ENCODE peak calls at places on chromosomes 1 and 21, in four cellular contexts. I, L, R and T are unnamed samples.

GRCh38 chr1:156308078-156308477 is 9.0 kb upstream of the VHLL start:
- DNase-seq in I (no peak), L (no peak), R (no peak), T (no peak)

GRCh38 chr1:171424494-171424893 is 60.8 kb upstream of the PRRC2C start:
- DNase-seq in I (no peak), L (no peak), R (no peak), T (no peak)

GRCh38 chr1:201309420-201309819 is 26.1 kb downstream of the PKP1 start:
- DNase-seq in I (peak; percentile 67), L (no peak), R (no peak), T (peak; percentile 89)

GRCh38 chr21:42844411-42845113 is 34.8 kb downstream of the WDR4 start:
- DNase-seq in I (no peak), L (no peak), R (peak; percentile 20), T (peak; percentile 42)

GRCh38 chr1:183270541-183271141 is 84.6 kb downstream of the LAMC2 start:
- DNase-seq in I (no peak), L (no peak), R (no peak), T (no peak)

GRCh38 chr1:205488074-205488723 is 16.3 kb upstream of the CDK18 start:
- DNase-seq in I (peak; percentile 88), L (peak; percentile 13), R (peak; percentile 62), T (peak; percentile 78)

GRCh38 chr1:46653405-46653853 is 14.7 kb downstream of the ATPAF1 start:
- DNase-seq in I (no peak), L (no peak), R (no peak), T (no peak)

GRCh38 chr1:37721565-37721964 is 29.2 kb downstream of the CDCA8 start:
- DNase-seq in I (no peak), L (no peak), R (no peak), T (no peak)

GRCh38 chr1:228016653-228017355 is 10.0 kb downstream of the WNT3A start:
- DNase-seq in I (no peak), L (no peak), R (no peak), T (peak; percentile 36)

GRCh38 chr1:20255666-20256065 is 35.0 kb upstream of the VWA5B1 start:
- DNase-seq in I (no peak), L (no peak), R (no peak), T (no peak)

GRCh38 chr1:18413906-18414305 is 66.8 kb upstream of the KLHDC7A start:
- DNase-seq in I (no peak), L (no peak), R (no peak), T (no peak)

GRCh38 chr1:110634455-110635281 is 28.5 kb upstream of the KCNA2 start:
- DNase-seq in I (no peak), L (peak; percentile 40), R (peak; percentile 81), T (peak; percentile 74)

GRCh38 chr1:30514137-30514654 is 209.2 kb downstream of the MATN1 start:
- DNase-seq in I (no peak), L (no peak), R (no peak), T (no peak)

GRCh38 chr1:3119748-3120524 is 50.9 kb downstream of the PRDM16 start:
- DNase-seq in I (no peak), L (no peak), R (no peak), T (no peak)

GRCh38 chr1:93692983-93693591 is 11.4 kb upstream of the BCAR3 start:
- DNase-seq in I (no peak), L (no peak), R (no peak), T (no peak)

GRCh38 chr1:2004867-2005266 is 1.3 kb upstream of the CFAP74 start:
- DNase-seq in I (no peak), L (no peak), R (no peak), T (no peak)
- H3K27ac ChIP-seq in I (no peak overlapping the region), L (no peak overlapping the region), R (no peak overlapping the region), T (no peak overlapping the region)

GRCh38 chr1:6113116-6113515 is 67.0 kb downstream of the CHD5 start:
- DNase-seq in I (no peak), L (no peak), R (no peak), T (no peak)
- H3K27ac ChIP-seq in I (no peak overlapping the region), L (no peak overlapping the region), R (no peak overlapping the region), T (no peak overlapping the region)

DNA sequence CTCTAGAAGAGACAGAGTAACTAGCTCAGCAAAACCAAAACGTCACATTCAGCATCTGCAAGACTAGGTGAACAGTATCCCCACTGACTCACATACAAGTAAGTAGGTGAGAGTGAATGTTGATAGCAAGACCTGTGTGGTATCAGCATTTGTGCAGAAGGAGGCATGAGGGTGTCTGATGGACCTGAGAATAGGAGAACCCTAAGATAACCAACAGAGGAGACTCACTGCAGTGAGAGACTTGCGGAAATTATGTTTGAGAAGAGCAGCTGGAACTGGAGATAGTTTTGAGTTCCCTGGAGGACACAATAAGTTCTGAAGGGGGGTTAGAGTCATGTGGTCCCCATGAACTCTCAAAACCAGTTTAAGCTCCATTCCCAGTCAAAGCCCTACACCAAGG is 59.1 kb downstream of the DYRK1A start:
- DNase-seq in I (no peak), L (no peak), R (no peak), T (no peak)
- H3K27ac ChIP-seq in I (peak overlapping the region; percentile 16), L (no peak overlapping the region), R (no peak overlapping the region), T (no peak overlapping the region)

GRCh38 chr21:45969921-45970673 is 11.5 kb upstream of the COL6A1 start:
- DNase-seq in I (no peak), L (no peak), R (peak; percentile 55), T (no peak)
- H3K27ac ChIP-seq in I (no peak overlapping the region), L (no peak overlapping the region), R (peak overlapping the region; percentile 94), T (no peak overlapping the region)

DNA sequence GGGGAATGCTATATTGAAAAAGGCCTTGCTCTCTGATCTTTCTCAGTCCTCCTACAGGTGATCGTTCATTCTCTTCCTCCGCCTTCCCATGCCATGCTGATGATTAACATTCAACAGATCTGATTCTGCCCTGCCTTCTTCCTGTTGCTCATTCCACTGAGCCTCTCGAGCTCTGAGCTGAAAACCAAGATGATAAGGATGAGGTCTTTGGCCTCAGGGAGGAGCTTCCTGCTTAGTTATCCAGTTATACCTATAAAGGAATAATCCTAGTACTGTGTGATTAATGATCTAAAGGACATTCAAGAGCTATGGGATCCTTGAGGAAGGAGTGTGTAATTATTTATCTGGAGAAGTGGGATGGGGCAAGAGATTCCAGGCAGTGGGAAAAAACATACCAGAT is 25.2 kb upstream of the MAP3K7CL start:
- DNase-seq in I (no peak), L (no peak), R (no peak), T (peak; percentile 74)
- H3K27ac ChIP-seq in I (no peak overlapping the region), L (no peak overlapping the region), R (no peak overlapping the region), T (peak overlapping the region; percentile 73)

GRCh38 chr1:64522740-64523139 is 52.8 kb downstream of the CACHD1 start:
- DNase-seq in I (no peak), L (no peak), R (no peak), T (no peak)

GRCh38 chr1:64524614-64525013 is 54.7 kb downstream of the CACHD1 start:
- DNase-seq in I (no peak), L (no peak), R (no peak), T (no peak)

GRCh38 chr1:64525116-64525686 is 55.3 kb downstream of the CACHD1 start:
- DNase-seq in I (no peak), L (no peak), R (no peak), T (no peak)

GRCh38 chr1:64526312-64526711 is 56.4 kb downstream of the CACHD1 start:
- DNase-seq in I (no peak), L (no peak), R (no peak), T (no peak)

GRCh38 chr1:64523938-64524337 is 54.0 kb downstream of the CACHD1 start:
- DNase-seq in I (no peak), L (no peak), R (no peak), T (no peak)
- H3K27ac ChIP-seq in I (no peak overlapping the region), L (no peak overlapping the region), R (no peak overlapping the region), T (no peak overlapping the region)

DNA sequence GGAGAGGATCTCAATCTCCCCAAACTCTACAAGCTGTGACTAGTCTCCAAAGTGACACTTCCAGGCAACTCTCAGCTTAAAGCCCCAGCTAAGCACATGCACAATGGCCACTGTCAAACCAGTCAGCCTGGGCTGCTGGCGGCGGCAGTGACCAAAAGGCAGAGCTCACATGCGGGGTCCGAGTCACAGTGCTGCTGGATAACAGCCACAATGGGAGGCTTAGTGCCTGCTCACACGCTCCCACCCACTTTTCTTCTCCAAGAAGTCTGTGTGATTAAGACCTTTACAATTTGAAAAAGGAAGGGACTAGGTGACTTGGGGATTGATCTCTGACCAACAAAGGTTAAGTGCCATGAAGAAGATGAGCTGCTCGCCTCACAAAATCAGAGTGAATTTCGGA is 16.8 kb downstream of the RIPK4 start:
- DNase-seq in I (no peak), L (no peak), R (no peak), T (peak; percentile 40)
- H3K27ac ChIP-seq in I (no peak overlapping the region), L (no peak overlapping the region), R (no peak overlapping the region), T (no peak overlapping the region)

GRCh38 chr1:13732971-13733667 is 33.1 kb downstream of the PRDM2 start:
- DNase-seq in I (no peak), L (no peak), R (no peak), T (no peak)
- H3K27ac ChIP-seq in I (no peak overlapping the region), L (peak overlapping the region; percentile 87), R (peak overlapping the region; percentile 6), T (peak overlapping the region; percentile 80)

GRCh38 chr1:164855930-164856329 is 296.9 kb downstream of the PBX1 start:
- DNase-seq in I (no peak), L (no peak), R (no peak), T (no peak)

GRCh38 chr1:164858233-164858632 is 299.2 kb downstream of the PBX1 start:
- DNase-seq in I (peak; percentile 87), L (no peak), R (no peak), T (no peak)

GRCh38 chr1:164853146-164853545 is 294.2 kb downstream of the PBX1 start:
- DNase-seq in I (no peak), L (no peak), R (no peak), T (no peak)

GRCh38 chr1:164861632-164862031 is 302.6 kb downstream of the PBX1 start:
- DNase-seq in I (no peak), L (no peak), R (no peak), T (no peak)

GRCh38 chr1:164857439-164857838 is 298.5 kb downstream of the PBX1 start:
- DNase-seq in I (no peak), L (no peak), R (no peak), T (no peak)
- H3K27ac ChIP-seq in I (peak overlapping the region; percentile 91), L (no peak overlapping the region), R (no peak overlapping the region), T (no peak overlapping the region)

GRCh38 chr1:192575499-192576189 is at the start of gene RGS1:
- DNase-seq in I (no peak), L (peak; percentile 63), R (no peak), T (peak; percentile 72)
- H3K27ac ChIP-seq in I (no peak within 1 kb of the TSS), L (peak within 1 kb of the TSS; percentile 58), R (no peak within 1 kb of the TSS), T (peak within 1 kb of the TSS; percentile 65)